ENCODE peak calls at places on chromosomes 3 and 15, in seven cellular contexts. D is neuronal stem cell, A is NCI-H226, B is AG04450, U is HCT116, T is ureter, L is HEK293T. G is an unnamed sample.

GRCh38 chr15:77120576-77120975 is 49.7 kb upstream of the TSPAN3 start:
- DNase-seq in B (no peak), D (no peak), A (no peak), U (no peak), L (no peak), T (no peak), G (no peak)

GRCh38 chr15:51536965-51537574 is 85.5 kb downstream of the DMXL2 start:
- DNase-seq in A (no peak), T (no peak), L (peak), B (no peak), U (peak), D (no peak), G (no peak)

GRCh38 chr3:174488527-174488926 is 370.6 kb upstream of the NAALADL2 start:
- DNase-seq in U (no peak), A (no peak), T (no peak), D (no peak), L (no peak), B (no peak), G (no peak)

GRCh38 chr15:90082140-90082713 is 20.0 kb downstream of the IDH2 start:
- DNase-seq in T (no peak), B (no peak), A (no peak), U (no peak), D (no peak), L (no peak), G (no peak)

GRCh38 chr15:33031324-33031736 is 163.2 kb downstream of the FMN1 start:
- DNase-seq in D (no peak), B (no peak), T (no peak), U (no peak), L (no peak), A (no peak), G (no peak)

GRCh38 chr3:21718161-21718765 is 32.7 kb downstream of the ZNF385D start:
- DNase-seq in B (peak), U (no peak), L (no peak), T (no peak), A (peak), D (no peak), G (peak)

GRCh38 chr3:192875971-192876565 is 41.6 kb downstream of the MB21D2 start:
- DNase-seq in U (no peak), L (no peak), A (peak), B (no peak), T (no peak), D (no peak), G (no peak)

GRCh38 chr15:33547876-33548275 is 237.1 kb downstream of the RYR3 start:
- DNase-seq in D (peak), L (peak), U (no peak), B (peak), A (no peak), T (no peak), G (no peak)

GRCh38 chr15:38883987-38884386 is 319.4 kb upstream of the RASGRP1 start:
- DNase-seq in U (no peak), A (no peak), T (no peak), B (no peak), D (no peak), L (no peak), G (no peak)

GRCh38 chr15:59963925-59964324 is 40.2 kb upstream of the FOXB1 start:
- DNase-seq in T (no peak), L (no peak), B (no peak), A (no peak), U (no peak), D (no peak), G (no peak)

GRCh38 chr3:123084192-123084591 is 17.4 kb downstream of the PDIA5 start:
- DNase-seq in L (no peak), A (no peak), T (no peak), U (no peak), B (no peak), D (no peak), G (no peak)

G was measured in Panc1.